ENCODE peak calls at places on chromosomes 16 and 17, in ten cellular contexts. H, I, U, R, V, B, W, Y, P and G are unnamed samples.

GRCh38 chr17:66836063-66837005 is 1.4 kb downstream of the CACNG5 start:
- DNase-seq in P (no peak), H (no peak), B (no peak), V (no peak), Y (no peak), R (no peak), I (no peak), W (no peak), U (no peak), G (no peak)

GRCh38 chr17:57997085-57997809 is 9.2 kb upstream of the VEZF1 start:
- DNase-seq in I (no peak), U (no peak), V (no peak), P (no peak), Y (no peak), H (no peak), B (no peak), R (no peak), W (no peak), G (no peak)

GRCh38 chr17:2935622-2936021 is 127.8 kb downstream of the OR1D5 start:
- DNase-seq in Y (no peak), B (no peak), R (no peak), W (no peak), V (no peak), I (no peak), H (no peak), P (no peak), U (no peak), G (no peak)

GRCh38 chr17:48582750-48583069 is 4.6 kb upstream of the HOXB4 start:
- DNase-seq in I (no peak), B (no peak), V (no peak), R (no peak), W (no peak), Y (no peak), H (no peak), U (no peak), P (no peak), G (no peak)

GRCh38 chr16:71367243-71367976 is 8.9 kb downstream of the CALB2 start:
- DNase-seq in R (no peak), I (peak; percentile 28), W (peak; percentile 72), V (no peak), U (no peak), H (no peak), B (no peak), P (peak; percentile 61), Y (no peak), G (peak; percentile 65)

GRCh38 chr16:85888405-85889331 is 10.3 kb upstream of the IRF8 start:
- DNase-seq in I (no peak), R (no peak), P (no peak), H (no peak), U (no peak), Y (peak; percentile 29), W (peak; percentile 39), B (no peak), V (no peak), G (peak; percentile 77)

GRCh38 chr17:77859411-77859810 is 99.1 kb upstream of the TNRC6C start:
- DNase-seq in U (no peak), R (no peak), V (no peak), Y (no peak), H (no peak), I (no peak), B (no peak), P (no peak), W (no peak), G (no peak)

GRCh38 chr16:67537636-67538591 is 9.3 kb downstream of the RIPOR1 start:
- DNase-seq in P (peak; percentile 79), V (peak; percentile 62), R (peak; percentile 68), H (peak; percentile 53), I (peak; percentile 58), W (peak; percentile 77), U (peak; percentile 79), Y (no peak), B (no peak), G (peak; percentile 90)

DNA sequence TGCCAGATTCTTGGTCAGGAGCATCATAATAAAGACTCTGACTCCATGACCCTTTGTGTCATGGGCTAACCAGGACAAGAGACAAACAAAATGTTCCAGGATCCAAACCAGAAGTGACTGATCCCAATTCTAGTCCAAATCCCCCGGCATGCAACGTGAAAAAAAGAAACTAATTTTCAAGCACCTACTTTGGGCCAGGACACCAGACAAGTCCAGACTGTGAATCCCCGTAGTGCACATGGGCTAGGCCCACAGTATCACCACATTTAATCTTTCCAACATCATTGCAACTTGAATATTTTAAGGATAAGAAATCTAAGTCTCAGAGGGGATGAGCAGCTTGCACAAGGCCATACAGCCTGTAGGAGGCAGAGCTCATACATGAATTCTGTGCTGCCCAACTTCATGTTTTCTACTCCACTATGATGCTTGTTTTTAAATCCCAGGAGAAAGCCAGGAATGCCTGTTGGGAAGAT is 365.7 kb downstream of the NPIPA8 start:
- DNase-seq in U (no peak), W (no peak), V (no peak), H (no peak), Y (no peak), B (no peak), I (no peak), P (peak; percentile 66), R (no peak), G (no peak)
- TF ChIP-seq CTCF in U (no peak), W (no peak), V (no peak), H (peak; percentile 3), Y (no peak), B (no peak), I (no peak), P (no peak), R (no peak), G (no peak)

GRCh38 chr16:27270389-27270788 is 1.8 kb upstream of the NSMCE1 start:
- DNase-seq in H (no peak), P (no peak), Y (no peak), R (no peak), U (no peak), V (no peak), I (no peak), B (no peak), W (no peak), G (no peak)

GRCh38 chr16:27269300-27270150 is 953 bp upstream of the NSMCE1 start:
- DNase-seq in U (no peak), W (no peak), I (no peak), H (no peak), V (no peak), R (no peak), P (no peak), B (no peak), Y (no peak), G (no peak)

GRCh38 chr16:27267037-27267677 is 1.4 kb downstream of the NSMCE1 start:
- DNase-seq in P (no peak), V (no peak), H (no peak), B (no peak), I (no peak), R (no peak), W (peak; percentile 25), U (no peak), Y (no peak), G (no peak)

GRCh38 chr16:27265982-27266381 is 2.6 kb downstream of the NSMCE1 start:
- DNase-seq in Y (no peak), H (no peak), V (no peak), W (no peak), U (no peak), R (no peak), I (no peak), P (no peak), B (no peak), G (no peak)

GRCh38 chr16:27268376-27269299 is at the start of gene NSMCE1:
- DNase-seq in R (peak; percentile 96), V (peak; percentile 96), Y (peak; percentile 66), W (peak; percentile 99), B (peak; percentile 88), U (peak; percentile 99), I (peak; percentile 99), H (peak; percentile 98), P (peak; percentile 99), G (peak; percentile 91)
- TF ChIP-seq CTCF in R (no peak), V (no peak), Y (peak; percentile 43), W (no peak), B (peak; percentile 14), U (peak; percentile 23), I (no peak), H (no peak), P (peak; percentile 24), G (peak; percentile 11)

DNA sequence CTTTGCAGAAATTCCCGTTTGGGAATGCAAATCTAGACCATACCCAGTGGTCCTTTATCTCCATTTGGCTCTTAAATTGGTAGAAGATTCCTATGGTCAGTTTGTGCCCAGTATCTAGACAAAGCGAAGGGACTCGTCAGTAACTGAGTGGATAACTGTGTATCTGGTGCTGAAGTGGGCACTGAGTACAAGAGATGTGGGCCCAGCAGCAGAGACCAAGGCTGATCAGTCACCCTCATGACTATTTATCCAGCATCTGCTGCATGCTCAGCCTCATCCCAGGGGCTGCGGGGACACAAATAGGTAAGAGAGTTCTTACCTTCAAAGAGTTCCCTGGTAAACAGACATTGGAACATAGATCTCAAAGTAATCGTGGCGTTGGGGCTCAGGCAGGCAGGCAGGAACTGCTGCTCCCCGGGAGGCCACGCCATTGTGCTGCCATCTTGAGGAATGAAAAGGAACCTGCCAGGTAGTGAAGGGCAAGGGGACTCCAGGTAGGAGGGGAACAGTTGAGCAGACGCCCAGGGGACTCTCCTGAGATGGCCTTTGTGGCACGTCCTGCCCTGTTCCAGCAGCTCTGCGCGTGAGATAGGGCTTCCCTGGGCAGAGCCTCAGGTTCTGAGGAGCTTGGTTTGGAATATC is 10.3 kb downstream of the NT5M start:
- DNase-seq in I (peak; percentile 70), H (peak; percentile 69), P (peak; percentile 64), R (peak; percentile 61), B (no peak), U (no peak), W (peak; percentile 75), Y (no peak), V (peak; percentile 46), G (peak; percentile 85)
- TF ChIP-seq CTCF in I (peak; percentile 53), H (peak; percentile 19), P (peak; percentile 44), R (peak; percentile 81), B (peak; percentile 17), U (peak; percentile 40), W (peak; percentile 31), Y (peak; percentile 53), V (peak; percentile 63), G (peak; percentile 87)

GRCh38 chr16:17566075-17566474 is 95.3 kb upstream of the XYLT1 start:
- DNase-seq in W (no peak), R (no peak), V (no peak), I (no peak), U (no peak), B (no peak), Y (no peak), P (no peak), H (no peak), G (no peak)

GRCh38 chr16:17564856-17565255 is 94.1 kb upstream of the XYLT1 start:
- DNase-seq in V (no peak), H (no peak), U (no peak), R (no peak), I (no peak), W (no peak), P (no peak), Y (no peak), B (no peak), G (no peak)

GRCh38 chr16:17567455-17567854 is 96.7 kb upstream of the XYLT1 start:
- DNase-seq in B (no peak), V (no peak), P (no peak), Y (no peak), I (no peak), R (no peak), H (no peak), W (no peak), U (no peak), G (no peak)

GRCh38 chr16:17566656-17567450 is 96.1 kb upstream of the XYLT1 start:
- DNase-seq in U (no peak), H (no peak), B (no peak), V (no peak), Y (no peak), W (no peak), R (no peak), P (no peak), I (no peak), G (no peak)

DNA sequence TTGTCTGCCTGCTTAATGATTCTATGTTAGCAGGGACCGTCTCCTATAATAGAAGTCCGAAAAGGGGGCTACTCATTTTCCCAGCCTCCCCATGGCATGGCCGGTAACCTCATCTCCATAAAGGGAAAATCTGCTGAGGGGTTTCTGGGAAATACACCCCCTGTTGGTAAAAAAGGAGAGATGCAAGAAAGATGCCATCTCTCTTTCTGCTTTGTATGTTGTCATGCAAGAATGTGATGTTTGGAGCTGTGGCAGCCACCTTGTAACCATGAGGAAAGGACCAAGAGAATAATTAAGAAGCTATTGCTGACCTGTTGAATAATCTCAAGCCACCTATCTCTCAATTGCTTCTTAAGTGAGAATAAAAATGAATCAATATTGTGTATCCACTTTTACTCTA is 94.8 kb upstream of the XYLT1 start:
- DNase-seq in H (no peak), U (no peak), I (no peak), R (no peak), Y (no peak), V (no peak), P (no peak), B (no peak), W (no peak), G (no peak)
- TF ChIP-seq CTCF in H (no peak), U (no peak), I (no peak), R (no peak), Y (no peak), V (no peak), P (no peak), B (no peak), W (no peak), G (peak; percentile 10)